ENCODE peak calls at places on chromosomes 6 and 20, in six cellular contexts. J, H, M, O, Y and E are unnamed samples.

GRCh38 chr20:61935926-61936700 is 129.6 kb downstream of the TAF4 start:
- DNase-seq in J (no peak), O (no peak), H (no peak), Y (no peak), M (no peak), E (no peak)

GRCh38 chr6:26300828-26301227 is 64.2 kb upstream of the BTN3A2 start:
- DNase-seq in J (no peak), M (no peak), Y (no peak), H (no peak), O (no peak), E (no peak)

GRCh38 chr20:14310977-14311654 is 26.3 kb downstream of the FLRT3 start:
- DNase-seq in J (no peak), O (no peak), Y (no peak), M (no peak), H (no peak), E (no peak)

GRCh38 chr6:98946266-98946817 is 1.4 kb downstream of the FBXL4 start:
- DNase-seq in O (no peak), M (no peak), H (no peak), Y (no peak), J (no peak), E (peak; percentile 21)

GRCh38 chr20:61285691-61286090 is 33.6 kb downstream of the CDH4 start:
- DNase-seq in J (no peak), Y (no peak), O (no peak), M (no peak), H (no peak), E (no peak)

GRCh38 chr6:89117285-89118108 is at the start of gene SRSF12:
- DNase-seq in Y (peak; percentile 30), O (no peak), J (peak; percentile 34), H (no peak), M (no peak), E (peak; percentile 72)

GRCh38 chr6:48973486-48973885 is 489.6 kb downstream of the MMUT start:
- DNase-seq in H (no peak), O (no peak), J (no peak), Y (no peak), M (no peak), E (no peak)

GRCh38 chr6:80767808-80768207 is 661.3 kb downstream of the BCKDHB start:
- DNase-seq in O (no peak), Y (no peak), J (no peak), H (no peak), M (no peak), E (no peak)

GRCh38 chr6:6277418-6277817 is 43.0 kb downstream of the F13A1 start:
- DNase-seq in J (peak; percentile 14), O (no peak), H (no peak), Y (no peak), M (no peak), E (peak; percentile 71)

DNA sequence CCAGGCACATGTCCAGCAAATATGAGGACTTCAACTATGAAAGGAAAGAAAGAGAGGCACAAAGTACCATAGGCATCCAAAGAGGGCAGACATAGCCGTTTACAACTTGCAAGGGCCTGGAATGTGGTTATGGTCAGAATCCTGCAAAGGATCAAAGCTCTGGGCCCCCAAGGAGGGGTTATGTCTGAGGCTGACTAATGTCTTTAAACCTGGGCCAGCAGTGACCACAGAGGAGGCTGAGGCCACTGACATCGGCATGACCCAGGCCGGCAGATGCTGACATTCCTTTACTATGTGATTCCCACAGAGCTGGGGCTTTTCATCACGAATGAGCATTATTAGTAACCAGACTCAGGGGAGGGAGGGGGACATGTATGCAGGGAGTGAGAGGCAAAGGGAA is 861.1 kb downstream of the DHX35 start:
- DNase-seq in M (no peak), O (no peak), J (no peak), Y (peak; percentile 3), H (no peak), E (no peak)
- TF ChIP-seq MYC in M (no peak), O (no peak), J (no peak), Y (no peak), H (no peak), E (no peak)

DNA sequence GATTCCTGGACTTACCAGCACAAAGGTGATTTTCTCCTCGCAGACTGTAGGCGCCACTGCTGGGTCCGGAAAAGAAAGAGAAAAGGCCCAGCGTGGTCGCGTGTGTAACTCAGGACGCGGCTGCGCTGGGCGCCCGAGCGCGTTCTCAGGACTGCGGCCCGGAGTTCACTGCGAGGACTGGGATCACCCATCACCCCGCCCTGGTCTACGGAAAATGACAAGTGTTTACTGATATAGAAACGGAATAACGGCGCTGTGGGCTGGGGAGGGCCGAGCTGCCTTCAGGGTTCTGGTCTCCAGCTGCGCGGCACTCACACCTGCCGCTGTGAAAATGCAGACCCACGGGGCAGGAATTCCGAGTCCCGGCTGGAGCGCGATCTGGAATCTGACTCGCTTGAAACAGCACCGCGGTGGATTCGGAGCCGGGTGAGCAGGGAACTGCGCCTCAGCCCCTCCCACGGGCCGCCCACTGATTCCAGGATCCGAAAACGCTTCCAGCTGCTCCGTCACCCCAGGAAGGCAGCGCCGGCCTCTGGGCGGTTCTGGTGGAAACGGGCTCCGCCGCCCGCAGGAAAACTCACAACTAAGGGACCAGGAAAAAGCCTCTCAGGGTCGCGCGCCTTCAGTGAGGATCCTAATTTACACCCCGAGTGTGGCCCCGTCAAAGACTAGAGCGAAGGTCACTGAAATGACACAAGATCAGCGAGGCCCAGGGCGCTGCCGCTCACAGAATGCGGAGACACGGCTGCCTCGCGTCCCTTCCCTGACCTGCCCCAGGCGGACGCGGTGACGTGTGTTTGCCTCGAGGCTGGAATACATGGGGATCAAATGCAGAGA is 34.5 kb downstream of the HLA-A start:
- DNase-seq in J (peak; percentile 79), O (peak; percentile 13), H (peak; percentile 77), Y (peak; percentile 76), M (peak; percentile 68), E (peak; percentile 80)
- TF ChIP-seq CTCF in J (no peak), O (peak; percentile 52), H (peak; percentile 60), Y (no peak), M (peak; percentile 55), E (peak; percentile 22)

GRCh38 chr6:21034345-21034744 is 500.1 kb downstream of the CDKAL1 start:
- DNase-seq in M (no peak), Y (no peak), J (no peak), O (no peak), H (no peak), E (no peak)

GRCh38 chr6:21033575-21034026 is 499.3 kb downstream of the CDKAL1 start:
- DNase-seq in M (no peak), O (no peak), J (peak; percentile 14), H (no peak), Y (peak; percentile 27), E (no peak)

GRCh38 chr6:21037453-21037852 is 503.2 kb downstream of the CDKAL1 start:
- DNase-seq in H (no peak), O (peak; percentile 40), M (no peak), Y (no peak), J (no peak), E (no peak)

GRCh38 chr6:21031182-21031581 is 496.9 kb downstream of the CDKAL1 start:
- DNase-seq in J (no peak), Y (no peak), M (no peak), O (no peak), H (no peak), E (no peak)

GRCh38 chr6:21033095-21033494 is 498.8 kb downstream of the CDKAL1 start:
- DNase-seq in M (no peak), J (no peak), O (no peak), Y (no peak), H (no peak), E (no peak)
- H3K4me3 ChIP-seq in M (no peak overlapping the region), J (no peak overlapping the region), O (no peak overlapping the region), Y (no peak overlapping the region), H (no peak overlapping the region), E (no peak overlapping the region)

GRCh38 chr6:151494235-151494950 is 576 bp downstream of the CCDC170 start:
- DNase-seq in H (peak; percentile 57), O (no peak), M (no peak), Y (peak; percentile 70), J (peak; percentile 63), E (no peak)

GRCh38 chr6:151497935-151498726 is 4.3 kb downstream of the CCDC170 start:
- DNase-seq in Y (no peak), O (no peak), M (no peak), H (peak; percentile 75), J (no peak), E (peak; percentile 88)

GRCh38 chr6:151495380-151495779 is 1.6 kb downstream of the CCDC170 start:
- DNase-seq in O (no peak), H (no peak), J (no peak), M (no peak), Y (no peak), E (no peak)

GRCh38 chr6:151490996-151491395 is 2.8 kb upstream of the CCDC170 start:
- DNase-seq in Y (no peak), H (no peak), M (no peak), O (no peak), J (no peak), E (no peak)

DNA sequence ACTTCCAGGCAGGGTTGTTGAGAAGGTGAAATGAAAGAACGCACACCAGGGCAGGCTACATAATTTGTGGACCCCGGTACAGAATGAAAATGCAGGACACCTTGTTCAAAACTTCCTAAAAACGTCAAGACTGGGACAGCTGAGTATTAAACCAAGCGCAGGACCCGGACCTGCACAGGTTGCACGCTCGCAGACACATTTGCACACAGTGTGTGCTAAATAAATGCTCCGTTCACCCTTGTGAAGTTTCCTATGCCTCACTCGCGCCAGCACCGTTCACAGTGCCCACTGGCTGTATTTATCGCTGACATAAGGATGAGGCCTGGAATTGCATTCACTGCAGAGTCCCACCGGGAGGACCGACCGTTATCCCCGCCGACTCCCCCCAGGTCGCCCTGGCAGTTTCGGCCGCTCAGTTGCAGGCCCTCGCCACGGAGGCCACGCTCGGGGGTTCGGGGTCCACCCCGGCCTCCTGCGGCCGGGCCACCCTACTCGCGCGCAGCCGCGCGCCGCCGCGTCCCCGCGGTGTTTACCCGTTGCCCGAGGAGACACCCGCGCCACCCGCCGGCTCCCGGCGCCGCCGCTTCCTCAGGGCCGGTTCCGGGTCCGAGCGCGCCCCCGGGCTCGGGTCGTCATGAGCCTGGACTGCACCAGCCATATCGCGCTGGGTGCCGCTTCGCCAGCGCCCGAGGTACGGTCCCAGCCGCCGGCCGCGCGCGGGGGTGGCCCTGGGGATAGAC is at the start of gene CCDC170:
- DNase-seq in J (peak; percentile 13), Y (peak; percentile 52), H (peak; percentile 61), O (no peak), M (no peak), E (peak; percentile 69)
- TF ChIP-seq MYC in J (no peak), Y (no peak), H (peak; percentile 69), O (no peak), M (no peak), E (no peak)